ENCODE peak calls at places on chromosomes 5 and 9, in five cellular contexts. K is fibroblast of lung, S is prostate gland, Z is bronchial epithelial cell, R is heart left ventricle. J is an unnamed sample.
A peak's percentile ranks its signal among the peaks of the same experiment; 100 is the strongest.

GRCh38 chr9:96649620-96650323 is 5.3 kb downstream of the PRXL2C start:
- DNase-seq in K (no peak), S (no peak), Z (no peak), R (no peak), J (no peak)

GRCh38 chr5:134003957-134004625 is 684 bp downstream of the VDAC1 start:
- DNase-seq in K (peak; percentile 51), S (peak; percentile 33), Z (no peak), R (peak; percentile 80), J (peak; percentile 55)

GRCh38 chr5:161412792-161413191 is 133.7 kb downstream of the GABRB2 start:
- DNase-seq in K (no peak), S (no peak), Z (no peak), R (no peak), J (no peak)

GRCh38 chr9:5633243-5633642 is 4.3 kb downstream of the RIC1 start:
- DNase-seq in K (no peak), S (no peak), Z (peak; percentile 91), R (no peak), J (no peak)

GRCh38 chr9:133718533-133719315 is 19.4 kb downstream of the SARDH start:
- DNase-seq in K (no peak), S (no peak), Z (no peak), R (peak; percentile 49), J (no peak)

GRCh38 chr5:68757813-68758212 is 336.0 kb upstream of the SLC30A5 start:
- DNase-seq in K (no peak), S (no peak), Z (no peak), R (no peak), J (no peak)

GRCh38 chr9:93256878-93257807 is 73.2 kb downstream of the WNK2 start:
- DNase-seq in K (no peak), S (no peak), Z (no peak), R (peak; percentile 58), J (peak; percentile 61)

GRCh38 chr5:172853355-172853975 is 19.4 kb downstream of the ERGIC1 start:
- DNase-seq in K (peak; percentile 64), S (no peak), Z (no peak), R (no peak), J (peak; percentile 55)

GRCh38 chr9:111838439-111838838 is 43.7 kb upstream of the SHOC1 start:
- DNase-seq in K (no peak), S (no peak), Z (no peak), R (no peak), J (no peak)

GRCh38 chr5:108380531-108381021 is 1.3 kb downstream of the FBXL17 start:
- DNase-seq in K (peak; percentile 32), S (peak; percentile 10), Z (no peak), R (peak; percentile 76), J (peak; percentile 72)

GRCh38 chr9:127629468-127630081 is 17.5 kb downstream of the STXBP1 start:
- DNase-seq in K (peak; percentile 18), S (no peak), Z (peak; percentile 41), R (no peak), J (no peak)

GRCh38 chr5:132771559-132771998 is 5.5 kb downstream of the SEPTIN8 start:
- DNase-seq in K (peak; percentile 48), S (no peak), Z (no peak), R (no peak), J (peak; percentile 76)

GRCh38 chr5:178786859-178787499 is 56.5 kb upstream of the ZNF354A start:
- DNase-seq in K (peak; percentile 43), S (peak; percentile 38), Z (peak; percentile 97), R (no peak), J (no peak)

GRCh38 chr9:2093920-2094597 is 78.9 kb downstream of the SMARCA2 start:
- DNase-seq in K (no peak), S (no peak), Z (peak; percentile 62), R (no peak), J (no peak)

GRCh38 chr5:14134771-14135170 is 8.4 kb upstream of the TRIO start:
- DNase-seq in K (no peak), S (no peak), Z (no peak), R (no peak), J (no peak)

GRCh38 chr9:16133556-16134227 is 580.8 kb downstream of the CCDC171 start:
- DNase-seq in K (peak; percentile 69), S (peak; percentile 9), Z (peak; percentile 84), R (no peak), J (peak; percentile 30)

GRCh38 chr5:149452665-149453617 is 73.8 kb upstream of the IL17B start:
- DNase-seq in K (peak; percentile 87), S (no peak), Z (peak; percentile 87), R (peak; percentile 84), J (peak; percentile 93)

GRCh38 chr9:124659099-124659659 is 111.9 kb downstream of the NR6A1 start:
- DNase-seq in K (peak; percentile 88), S (peak; percentile 46), Z (peak; percentile 86), R (peak; percentile 85), J (peak; percentile 72)

GRCh38 chr5:6525910-6526309 is 77.3 kb downstream of the UBE2QL1 start:
- DNase-seq in K (no peak), S (peak; percentile 32), Z (peak; percentile 1), R (no peak), J (no peak)

GRCh38 chr9:137348781-137349470 is 46.9 kb upstream of the NRARP start:
- DNase-seq in K (no peak), S (no peak), Z (no peak), R (no peak), J (no peak)

GRCh38 chr5:59212596-59212995 is 629.7 kb downstream of the RAB3C start:
- DNase-seq in K (no peak), S (no peak), Z (peak; percentile 48), R (no peak), J (no peak)

GRCh38 chr9:33818167-33818831 is 1.3 kb downstream of the UBE2R2 start:
- DNase-seq in K (no peak), S (no peak), Z (peak; percentile 22), R (peak; percentile 70), J (peak; percentile 74)

GRCh38 chr5:180466316-180466715 is 27.9 kb upstream of the CNOT6 start:
- DNase-seq in K (no peak), S (no peak), Z (no peak), R (no peak), J (no peak)

GRCh38 chr5:112691341-112691685 is 46.4 kb upstream of the APC start:
- DNase-seq in K (no peak), S (no peak), Z (no peak), R (no peak), J (no peak)

GRCh38 chr5:96717874-96718273 is 55.7 kb downstream of the CAST start:
- DNase-seq in K (no peak), S (no peak), Z (peak; percentile 79), R (no peak), J (no peak)

GRCh38 chr5:8641796-8642505 is 773.0 kb downstream of the MTRR start:
- DNase-seq in K (no peak), S (no peak), Z (no peak), R (no peak), J (no peak)

GRCh38 chr5:160341309-160341874 is 29.0 kb upstream of the CCNJL start:
- DNase-seq in K (no peak), S (no peak), Z (no peak), R (no peak), J (no peak)

GRCh38 chr9:93582115-93582514 is 5.7 kb downstream of the PHF2 start:
- DNase-seq in K (no peak), S (no peak), Z (no peak), R (no peak), J (no peak)

GRCh38 chr5:154756203-154756870 is 1.2 kb downstream of the LARP1 start:
- DNase-seq in K (no peak), S (peak; percentile 35), Z (no peak), R (peak; percentile 75), J (peak; percentile 73)

GRCh38 chr9:77789891-77790290 is 141.8 kb upstream of the GNA14 start:
- DNase-seq in K (no peak), S (no peak), Z (no peak), R (no peak), J (no peak)

GRCh38 chr9:77793909-77794308 is 145.8 kb upstream of the GNA14 start:
- DNase-seq in K (peak; percentile 51), S (no peak), Z (peak; percentile 70), R (no peak), J (no peak)
- TF ChIP-seq CTCF in K (no peak), S (no peak), Z (peak; percentile 17), R (peak; percentile 29), J (no peak)

DNA sequence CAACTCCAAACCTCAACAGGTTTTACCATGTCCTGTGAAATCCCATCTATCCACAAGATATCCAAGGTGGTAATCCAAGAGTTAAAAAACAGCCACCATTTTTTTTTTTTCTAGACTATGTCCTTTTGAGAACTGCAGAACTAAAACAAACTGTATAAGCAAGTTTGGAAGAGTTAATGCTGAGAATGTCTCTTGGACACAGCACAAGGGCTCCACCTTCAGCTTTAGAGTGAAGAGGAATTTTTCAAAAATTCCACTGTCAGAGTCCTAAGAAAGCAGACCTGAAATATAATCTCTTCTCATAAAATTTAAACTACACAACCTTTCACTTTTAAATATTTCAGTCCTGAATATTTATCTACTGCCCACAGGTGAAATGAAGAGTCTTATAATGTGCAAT is 167.8 kb upstream of the CCNG1 start:
- DNase-seq in K (no peak), S (no peak), Z (no peak), R (no peak), J (no peak)
- TF ChIP-seq CTCF in K (no peak), S (no peak), Z (no peak), R (no peak), J (no peak)

GRCh38 chr9:135703726-135704125 is 1.7 kb downstream of the KCNT1 start:
- DNase-seq in K (no peak), S (no peak), Z (no peak), R (no peak), J (no peak)
- TF ChIP-seq CTCF in K (no peak), S (no peak), Z (no peak), R (no peak), J (no peak)

DNA sequence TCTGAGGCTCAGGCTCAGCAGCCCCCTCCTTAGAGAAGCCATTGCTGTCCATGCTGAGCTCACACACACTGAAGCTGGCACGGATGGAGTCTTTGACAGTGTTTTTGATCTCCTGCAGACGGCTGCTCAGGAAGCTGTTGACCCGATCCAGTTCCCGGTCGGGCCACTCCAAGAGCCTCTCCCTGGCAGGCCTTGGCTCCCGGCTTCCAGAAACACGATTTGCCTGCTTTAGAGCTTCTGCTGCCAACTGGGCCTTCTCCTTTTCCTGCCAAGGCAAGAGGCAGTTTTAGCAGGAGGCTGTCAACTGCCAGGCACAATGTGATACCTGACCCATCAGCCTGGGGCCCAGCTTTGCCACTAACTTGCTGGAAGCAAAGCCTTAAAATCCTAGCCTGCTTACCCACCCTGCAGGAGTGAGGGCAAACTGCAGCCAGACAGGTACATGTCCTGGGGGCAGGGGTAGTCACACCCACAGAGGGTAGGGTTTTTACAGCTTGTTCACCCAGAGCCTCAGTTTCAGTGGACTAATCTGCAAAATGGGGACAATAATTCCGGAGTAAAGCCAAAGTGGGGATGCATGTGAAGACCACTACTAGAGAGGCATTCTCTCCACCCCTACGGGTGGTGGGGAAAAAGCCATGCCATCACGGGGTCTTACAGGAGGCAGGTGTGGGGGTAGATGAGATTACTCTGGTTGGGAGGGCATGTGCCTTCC is 8.3 kb upstream of the DDX41 start:
- DNase-seq in K (no peak), S (peak; percentile 62), Z (no peak), R (no peak), J (no peak)
- TF ChIP-seq CTCF in K (no peak), S (no peak), Z (no peak), R (no peak), J (no peak)

DNA sequence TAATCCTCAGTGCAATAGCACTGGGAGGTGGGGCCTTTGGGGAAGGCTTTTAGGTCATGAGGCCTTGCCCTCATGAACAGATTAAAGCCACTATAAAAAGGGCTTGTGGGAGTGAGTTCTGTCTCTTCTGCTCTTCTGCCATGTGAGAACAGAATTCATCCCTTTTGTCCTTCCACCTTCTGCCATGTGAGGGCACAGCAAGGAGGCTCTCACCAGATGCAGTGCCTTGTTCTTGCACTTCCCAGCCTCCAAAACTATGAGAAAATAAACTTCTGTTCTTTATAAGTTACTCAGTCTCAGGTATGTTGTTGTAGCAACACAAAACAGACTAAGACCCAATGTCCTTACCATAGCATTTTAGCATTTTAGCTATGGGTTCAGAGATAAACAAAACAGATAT is 81.7 kb upstream of the CPLX2 start:
- DNase-seq in K (no peak), S (no peak), Z (no peak), R (no peak), J (no peak)
- TF ChIP-seq CTCF in K (no peak), S (no peak), Z (no peak), R (no peak), J (no peak)